ENCODE peak calls at places on chromosomes 3 and 15, in seven cellular contexts. One of them, this sample, is unnamed.

GRCh38 chr3:191141728-191142127 is 57.3 kb upstream of the OSTN start:
- DNase-seq in OCI-LY7: no peak
- DNase-seq in heart left ventricle: no peak
- DNase-seq in esophagus squamous epithelium: no peak
- DNase-seq in mammary epithelial cell: peak; percentile 84
- DNase-seq in fibroblast of pulmonary artery: peak; percentile 86
- DNase-seq in SK-N-SH: no peak
- DNase-seq in this sample: peak; percentile 96

GRCh38 chr3:24944803-24945202 is 450.2 kb upstream of the THRB start:
- DNase-seq in esophagus squamous epithelium: no peak
- DNase-seq in heart left ventricle: no peak
- DNase-seq in fibroblast of pulmonary artery: no peak
- DNase-seq in SK-N-SH: no peak
- DNase-seq in OCI-LY7: no peak
- DNase-seq in mammary epithelial cell: no peak
- DNase-seq in this sample: no peak

GRCh38 chr15:40265875-40266274 is 17.0 kb downstream of the ANKRD63 start:
- DNase-seq in OCI-LY7: no peak
- DNase-seq in mammary epithelial cell: no peak
- DNase-seq in fibroblast of pulmonary artery: no peak
- DNase-seq in heart left ventricle: no peak
- DNase-seq in SK-N-SH: no peak
- DNase-seq in esophagus squamous epithelium: no peak
- DNase-seq in this sample: no peak

GRCh38 chr15:90266485-90266884 is 1.0 kb downstream of the NGRN start:
- DNase-seq in mammary epithelial cell: peak; percentile 19
- DNase-seq in SK-N-SH: no peak
- DNase-seq in esophagus squamous epithelium: no peak
- DNase-seq in OCI-LY7: peak; percentile 20
- DNase-seq in fibroblast of pulmonary artery: peak; percentile 26
- DNase-seq in heart left ventricle: no peak
- DNase-seq in this sample: peak; percentile 56

GRCh38 chr3:34619990-34620389 is 821.6 kb downstream of the PDCD6IP start:
- DNase-seq in heart left ventricle: no peak
- DNase-seq in fibroblast of pulmonary artery: peak; percentile 3
- DNase-seq in mammary epithelial cell: no peak
- DNase-seq in esophagus squamous epithelium: no peak
- DNase-seq in OCI-LY7: no peak
- DNase-seq in SK-N-SH: no peak
- DNase-seq in this sample: no peak

GRCh38 chr15:100339999-100340398 is 1.8 kb downstream of the ADAMTS17 start:
- DNase-seq in heart left ventricle: no peak
- DNase-seq in OCI-LY7: no peak
- DNase-seq in fibroblast of pulmonary artery: no peak
- DNase-seq in SK-N-SH: no peak
- DNase-seq in mammary epithelial cell: no peak
- DNase-seq in esophagus squamous epithelium: no peak
- DNase-seq in this sample: no peak

GRCh38 chr15:95931619-95932018 is 398.9 kb upstream of the NR2F2 start:
- DNase-seq in heart left ventricle: no peak
- DNase-seq in mammary epithelial cell: no peak
- DNase-seq in esophagus squamous epithelium: no peak
- DNase-seq in SK-N-SH: no peak
- DNase-seq in OCI-LY7: no peak
- DNase-seq in fibroblast of pulmonary artery: no peak
- DNase-seq in this sample: no peak

GRCh38 chr15:70504305-70504951 is 258.9 kb downstream of the UACA start:
- DNase-seq in heart left ventricle: peak; percentile 73
- DNase-seq in SK-N-SH: peak; percentile 62
- DNase-seq in fibroblast of pulmonary artery: peak; percentile 69
- DNase-seq in esophagus squamous epithelium: peak; percentile 17
- DNase-seq in mammary epithelial cell: peak; percentile 67
- DNase-seq in OCI-LY7: peak; percentile 93
- DNase-seq in this sample: peak; percentile 94

GRCh38 chr15:48336940-48337339 is 5.7 kb downstream of the DUT start:
- DNase-seq in heart left ventricle: no peak
- DNase-seq in mammary epithelial cell: no peak
- DNase-seq in OCI-LY7: peak; percentile 47
- DNase-seq in esophagus squamous epithelium: no peak
- DNase-seq in SK-N-SH: peak; percentile 41
- DNase-seq in fibroblast of pulmonary artery: peak; percentile 11
- DNase-seq in this sample: no peak

DNA sequence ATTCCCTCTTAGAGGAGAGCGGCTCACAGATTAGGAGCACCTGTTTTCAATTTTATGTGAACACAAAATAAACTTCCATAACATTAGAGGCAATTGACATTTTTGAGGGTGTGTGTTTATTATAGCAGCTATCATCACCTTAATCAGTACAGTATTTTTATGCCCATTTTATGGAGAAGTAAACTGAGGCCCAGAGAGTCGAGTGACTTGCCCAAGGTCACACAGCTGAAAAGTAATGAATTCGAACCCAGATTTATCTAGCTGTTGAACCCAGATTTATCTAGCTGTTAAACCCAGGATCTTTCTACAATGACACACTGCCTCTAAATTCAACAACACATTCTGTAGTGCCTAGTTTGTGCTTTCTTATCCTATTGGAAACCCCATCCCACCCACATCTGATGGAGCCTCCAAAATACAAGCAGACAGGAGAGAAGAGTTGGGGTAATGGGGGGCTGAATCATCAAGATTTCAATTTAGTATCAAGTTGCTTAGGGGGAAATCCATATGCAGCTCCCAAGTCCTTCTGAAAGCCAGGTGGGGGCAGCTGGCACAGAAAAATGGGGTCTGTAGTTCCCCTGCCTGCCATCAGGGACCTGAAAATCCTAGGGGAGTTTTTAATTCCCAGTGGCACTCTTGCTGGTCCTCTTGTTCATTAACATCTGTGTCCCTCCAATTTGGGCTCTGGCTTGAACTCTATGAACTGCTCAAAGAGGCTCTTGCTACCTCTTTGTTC is 50.4 kb upstream of the TRA2B start:
- DNase-seq in SK-N-SH: peak; percentile 35
- DNase-seq in fibroblast of pulmonary artery: no peak
- DNase-seq in esophagus squamous epithelium: no peak
- DNase-seq in OCI-LY7: no peak
- DNase-seq in mammary epithelial cell: no peak
- DNase-seq in heart left ventricle: no peak
- DNase-seq in this sample: no peak
- TF ChIP-seq CTCF in SK-N-SH: peak; percentile 20
- TF ChIP-seq CTCF in fibroblast of pulmonary artery: no peak
- TF ChIP-seq CTCF in esophagus squamous epithelium: no peak
- TF ChIP-seq CTCF in OCI-LY7: peak; percentile 45
- TF ChIP-seq CTCF in mammary epithelial cell: no peak
- TF ChIP-seq CTCF in heart left ventricle: no peak
- TF ChIP-seq CTCF in this sample: peak; percentile 1

DNA sequence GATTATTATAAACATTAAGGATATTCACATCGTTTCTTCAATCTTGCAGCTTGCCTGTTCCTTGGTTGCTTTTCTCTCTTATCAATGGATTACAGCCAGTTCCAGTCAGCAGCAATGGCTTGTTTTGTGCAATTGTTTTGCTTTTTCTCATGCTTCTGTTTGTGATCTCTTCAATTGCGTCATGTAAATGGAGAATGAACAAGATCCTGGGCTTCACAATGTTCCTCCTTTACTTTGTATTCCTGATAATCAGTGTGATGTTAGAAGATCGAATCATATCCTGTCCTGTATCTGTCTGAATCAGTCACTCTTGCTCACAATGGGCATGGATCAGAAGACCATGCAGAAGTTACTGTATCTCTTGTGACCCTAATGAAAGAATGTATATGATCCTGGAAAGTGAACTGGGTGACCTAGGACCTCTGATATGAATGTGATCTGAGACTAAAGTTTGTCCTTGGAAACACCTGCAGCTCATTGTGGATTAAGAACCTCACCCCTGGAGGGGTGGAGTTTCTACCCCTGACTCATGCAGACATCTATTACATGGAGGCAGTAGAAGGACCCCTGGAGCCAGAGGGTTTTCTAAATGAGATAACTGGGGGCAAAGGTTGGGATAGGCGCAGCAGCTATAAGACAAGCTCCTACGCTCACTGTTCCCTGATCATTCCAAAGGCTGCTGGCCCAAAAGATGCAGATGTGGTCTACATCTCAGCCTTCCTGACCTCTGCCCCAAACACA is 32.2 kb downstream of the SLC24A1 start:
- DNase-seq in esophagus squamous epithelium: no peak
- DNase-seq in mammary epithelial cell: peak; percentile 48
- DNase-seq in OCI-LY7: no peak
- DNase-seq in fibroblast of pulmonary artery: peak; percentile 73
- DNase-seq in SK-N-SH: no peak
- DNase-seq in heart left ventricle: no peak
- DNase-seq in this sample: peak; percentile 65
- H3K4me3 ChIP-seq in esophagus squamous epithelium: no peak overlapping the region
- H3K4me3 ChIP-seq in mammary epithelial cell: no peak overlapping the region
- H3K4me3 ChIP-seq in OCI-LY7: no peak overlapping the region
- H3K4me3 ChIP-seq in fibroblast of pulmonary artery: no peak overlapping the region
- H3K4me3 ChIP-seq in SK-N-SH: no peak overlapping the region
- H3K4me3 ChIP-seq in heart left ventricle: no peak overlapping the region
- H3K4me3 ChIP-seq in this sample: no peak overlapping the region

GRCh38 chr3:136858381-136858780 is 3.6 kb upstream of the NCK1 start:
- DNase-seq in esophagus squamous epithelium: no peak
- DNase-seq in OCI-LY7: no peak
- DNase-seq in heart left ventricle: no peak
- DNase-seq in SK-N-SH: no peak
- DNase-seq in mammary epithelial cell: no peak
- DNase-seq in fibroblast of pulmonary artery: no peak
- DNase-seq in this sample: no peak

GRCh38 chr3:136862611-136862951 is 573 bp downstream of the NCK1 start:
- DNase-seq in fibroblast of pulmonary artery: peak; percentile 77
- DNase-seq in SK-N-SH: peak; percentile 76
- DNase-seq in heart left ventricle: peak; percentile 65
- DNase-seq in OCI-LY7: peak; percentile 68
- DNase-seq in esophagus squamous epithelium: peak; percentile 6
- DNase-seq in mammary epithelial cell: peak; percentile 77
- DNase-seq in this sample: peak; percentile 67

GRCh38 chr3:136860541-136860940 is 1.5 kb upstream of the NCK1 start:
- DNase-seq in SK-N-SH: no peak
- DNase-seq in heart left ventricle: no peak
- DNase-seq in esophagus squamous epithelium: no peak
- DNase-seq in mammary epithelial cell: no peak
- DNase-seq in OCI-LY7: peak; percentile 40
- DNase-seq in fibroblast of pulmonary artery: no peak
- DNase-seq in this sample: no peak

GRCh38 chr3:136862953-136863352 is 945 bp downstream of the NCK1 start:
- DNase-seq in mammary epithelial cell: no peak
- DNase-seq in OCI-LY7: no peak
- DNase-seq in SK-N-SH: no peak
- DNase-seq in heart left ventricle: no peak
- DNase-seq in fibroblast of pulmonary artery: no peak
- DNase-seq in esophagus squamous epithelium: no peak
- DNase-seq in this sample: no peak

GRCh38 chr3:136861890-136862610 is at the start of gene NCK1:
- DNase-seq in SK-N-SH: peak; percentile 95
- DNase-seq in fibroblast of pulmonary artery: peak; percentile 98
- DNase-seq in mammary epithelial cell: peak; percentile 99
- DNase-seq in OCI-LY7: peak; percentile 98
- DNase-seq in heart left ventricle: peak; percentile 99
- DNase-seq in esophagus squamous epithelium: peak; percentile 97
- DNase-seq in this sample: peak; percentile 98
- TF ChIP-seq CTCF in SK-N-SH: peak; percentile 28
- TF ChIP-seq CTCF in fibroblast of pulmonary artery: peak; percentile 3
- TF ChIP-seq CTCF in mammary epithelial cell: no peak
- TF ChIP-seq CTCF in OCI-LY7: peak; percentile 63
- TF ChIP-seq CTCF in heart left ventricle: peak; percentile 16
- TF ChIP-seq CTCF in esophagus squamous epithelium: no peak
- TF ChIP-seq CTCF in this sample: peak; percentile 13

DNA sequence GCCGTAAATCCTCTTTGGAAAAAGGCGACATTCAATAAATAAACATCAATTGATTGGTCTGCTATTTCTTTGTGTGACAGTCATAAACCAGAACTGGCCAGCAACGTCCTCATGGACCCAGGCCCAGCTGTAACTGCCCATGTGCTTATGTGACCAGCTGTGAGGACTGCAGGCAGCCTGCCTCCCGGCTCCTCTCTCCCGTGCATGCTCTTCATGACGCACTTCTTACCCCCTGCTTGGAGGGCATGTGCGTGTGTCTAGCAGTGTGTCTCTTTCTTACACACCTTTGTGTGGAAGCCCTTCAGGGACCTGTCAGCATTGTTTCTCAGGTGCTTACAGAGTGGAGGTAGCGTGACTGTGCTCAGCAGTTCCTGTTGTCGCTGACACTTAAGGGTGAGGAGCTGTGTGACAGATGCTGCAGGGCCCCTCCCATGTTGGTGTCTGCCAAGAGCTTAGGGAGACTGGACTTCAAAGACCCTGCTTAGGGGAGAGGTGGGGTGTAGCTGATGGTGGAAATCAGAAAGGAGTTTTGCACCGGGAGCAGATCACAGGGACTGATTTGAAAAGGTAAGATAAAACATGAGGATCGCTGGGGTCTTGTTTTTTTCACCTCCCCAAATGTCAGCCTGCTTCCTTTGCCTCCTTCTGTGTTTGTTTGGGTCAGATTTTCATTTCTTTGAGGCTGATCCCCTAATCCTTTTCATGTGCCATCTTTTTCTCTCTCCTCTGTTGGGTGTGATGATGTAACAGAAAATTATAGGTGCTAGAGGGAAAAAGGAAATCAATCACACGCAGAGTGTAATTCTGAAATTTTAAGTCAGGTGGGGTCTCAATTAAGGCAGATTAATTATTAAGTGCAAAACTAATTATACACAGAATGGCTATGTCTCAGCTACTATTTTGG is 2.1 kb downstream of the PODXL2 start:
- DNase-seq in fibroblast of pulmonary artery: no peak
- DNase-seq in SK-N-SH: no peak
- DNase-seq in esophagus squamous epithelium: no peak
- DNase-seq in OCI-LY7: no peak
- DNase-seq in mammary epithelial cell: no peak
- DNase-seq in heart left ventricle: no peak
- DNase-seq in this sample: no peak
- H3K4me3 ChIP-seq in fibroblast of pulmonary artery: no peak overlapping the region
- H3K4me3 ChIP-seq in SK-N-SH: no peak overlapping the region
- H3K4me3 ChIP-seq in esophagus squamous epithelium: no peak overlapping the region
- H3K4me3 ChIP-seq in OCI-LY7: peak overlapping the region; percentile 71
- H3K4me3 ChIP-seq in mammary epithelial cell: no peak overlapping the region
- H3K4me3 ChIP-seq in heart left ventricle: no peak overlapping the region
- H3K4me3 ChIP-seq in this sample: no peak overlapping the region

This sample was measured in cardiac fibroblast.